ENCODE peak calls at places on chromosomes 3 and 15, in seven cellular contexts. R is ovary, D is thoracic aorta, S is BE2C, K is lower lobe of right lung, Q is heart left ventricle, H is PC-9. Y is an unnamed sample. For H3K27me3, the result is how much of the 10 kb centered on the place peaks cover.

GRCh38 chr3:44772099-44772442 is 10.5 kb downstream of the KIF15 start:
- DNase-seq in D (no peak), K (no peak), Q (no peak), R (no peak), S (no peak), H (no peak), Y (no peak)

GRCh38 chr3:70383360-70383831 is 71.0 kb upstream of the MDFIC2 start:
- DNase-seq in D (no peak), Q (no peak), H (no peak), S (no peak), K (no peak), R (no peak), Y (peak)

GRCh38 chr3:152380048-152380447 is 111.3 kb downstream of the MBNL1 start:
- DNase-seq in S (no peak), R (no peak), K (no peak), H (no peak), Q (no peak), D (no peak), Y (no peak)

GRCh38 chr3:65912647-65913046 is 126.1 kb downstream of the MAGI1 start:
- DNase-seq in S (no peak), Q (no peak), K (no peak), R (no peak), D (no peak), H (no peak), Y (no peak)

GRCh38 chr3:142211034-142211433 is 14.4 kb downstream of the GK5 start:
- DNase-seq in H (no peak), Q (no peak), R (no peak), K (no peak), S (peak), D (no peak), Y (no peak)

GRCh38 chr3:18424213-18424861 is 802 bp downstream of the SATB1 start:
- DNase-seq in Q (peak), H (no peak), D (no peak), K (peak), R (peak), S (no peak), Y (no peak)

GRCh38 chr3:124627501-124627908 is 102.7 kb upstream of the UMPS start:
- DNase-seq in K (no peak), D (no peak), R (no peak), H (peak), Q (no peak), S (peak), Y (no peak)

GRCh38 chr3:113747719-113748046 is 848 bp downstream of the ATP6V1A start:
- DNase-seq in H (no peak), Q (no peak), S (no peak), K (no peak), D (no peak), R (no peak), Y (peak)

GRCh38 chr15:94480289-94480834 is 249.0 kb downstream of the MCTP2 start:
- DNase-seq in R (no peak), S (peak), H (no peak), K (no peak), D (no peak), Q (no peak), Y (peak)

GRCh38 chr3:139559541-139559940 is 20.0 kb upstream of the RBP1 start:
- DNase-seq in K (no peak), Q (no peak), D (no peak), S (no peak), H (peak), R (no peak), Y (peak)

GRCh38 chr15:62060116-62060895 is at the start of gene VPS13C:
- DNase-seq in K (peak), H (peak), R (peak), Q (peak), D (peak), S (peak), Y (peak)

GRCh38 chr15:62058327-62059028 is 1.8 kb downstream of the VPS13C start:
- DNase-seq in K (no peak), S (no peak), D (no peak), R (no peak), Q (no peak), H (no peak), Y (no peak)

GRCh38 chr15:62060896-62061280 is 641 bp upstream of the VPS13C start:
- DNase-seq in K (no peak), R (no peak), H (no peak), S (no peak), D (no peak), Q (no peak), Y (no peak)

GRCh38 chr15:62059818-62060115 is 480 bp downstream of the VPS13C start:
- DNase-seq in S (peak), K (peak), Q (peak), R (no peak), D (no peak), H (peak), Y (no peak)

GRCh38 chr15:62059108-62059817 is 984 bp downstream of the VPS13C start:
- DNase-seq in K (no peak), D (no peak), Q (no peak), H (no peak), S (no peak), R (no peak), Y (peak)
- TF ChIP-seq CTCF in K (no peak), D (no peak), Q (no peak), H (no peak), S (peak), R (no peak), Y (peak)

GRCh38 chr3:122215592-122216298 is 32.3 kb downstream of the CASR start:
- DNase-seq in H (no peak), K (no peak), D (no peak), Q (no peak), R (no peak), S (no peak), Y (no peak)
- H3K4me3 ChIP-seq in H (no peak), K (no peak), D (no peak), Q (no peak), R (no peak), S (no peak), Y (no peak)

GRCh38 chr3:127915937-127916480 is 977 bp downstream of the KBTBD12 start:
- DNase-seq in R (no peak), D (no peak), K (no peak), S (no peak), Q (no peak), H (no peak), Y (no peak)

GRCh38 chr3:127914584-127914983 is 448 bp upstream of the KBTBD12 start:
- DNase-seq in K (no peak), Q (no peak), S (no peak), H (no peak), R (no peak), D (no peak), Y (no peak)

GRCh38 chr3:127911421-127911931 is 3.6 kb upstream of the KBTBD12 start:
- DNase-seq in D (no peak), S (no peak), Q (no peak), R (peak), H (no peak), K (no peak), Y (no peak)

GRCh38 chr3:127920738-127921137 is 5.7 kb downstream of the KBTBD12 start:
- DNase-seq in H (no peak), S (no peak), K (no peak), D (no peak), Q (no peak), R (no peak), Y (no peak)

DNA sequence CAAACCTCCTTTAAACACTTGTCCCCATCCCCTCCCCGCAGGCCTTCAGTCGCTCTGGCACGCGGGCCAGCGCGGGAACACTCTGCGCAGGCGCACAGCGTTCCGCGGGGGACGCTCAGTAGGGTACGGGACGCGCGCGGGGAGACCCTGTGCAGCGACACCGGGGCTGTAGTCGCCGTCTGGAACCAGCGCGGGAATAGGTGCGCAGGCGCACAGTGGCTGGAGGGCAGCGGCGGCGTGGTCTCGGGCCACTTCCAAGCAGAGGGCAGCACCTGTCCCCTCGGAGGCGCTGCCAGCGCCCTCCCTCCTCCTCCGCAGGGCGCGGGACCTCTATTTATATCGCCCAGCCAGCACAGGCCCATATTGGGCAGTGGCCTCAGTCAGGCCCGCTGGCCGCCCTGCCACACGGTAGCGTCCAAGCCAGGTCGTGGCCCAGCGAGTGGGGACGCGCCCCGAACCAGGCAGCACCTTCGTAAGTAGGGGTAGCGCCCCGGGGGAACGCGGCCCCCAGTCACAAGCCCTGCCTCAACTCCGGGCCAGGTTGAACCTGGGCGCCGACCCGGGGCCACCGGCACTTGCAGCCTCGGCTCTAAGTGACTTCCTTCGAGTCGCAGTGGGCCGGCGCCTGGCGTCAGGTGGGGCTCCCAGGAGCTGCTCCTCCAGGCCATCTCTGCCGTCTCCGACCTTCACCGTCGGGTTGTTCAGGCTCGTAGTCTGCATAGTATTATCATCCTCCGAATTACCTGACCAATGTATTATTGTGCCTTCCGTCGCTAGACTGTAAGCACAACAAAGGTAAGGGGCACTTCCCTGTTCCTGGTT is at the start of gene KBTBD12:
- DNase-seq in H (no peak), K (peak), S (no peak), D (no peak), R (peak), Q (peak), Y (no peak)
- H3K27me3 ChIP-seq in H (under half), K (under half), S (under half), D (under half), R (under half), Q (under half), Y (under half)

DNA sequence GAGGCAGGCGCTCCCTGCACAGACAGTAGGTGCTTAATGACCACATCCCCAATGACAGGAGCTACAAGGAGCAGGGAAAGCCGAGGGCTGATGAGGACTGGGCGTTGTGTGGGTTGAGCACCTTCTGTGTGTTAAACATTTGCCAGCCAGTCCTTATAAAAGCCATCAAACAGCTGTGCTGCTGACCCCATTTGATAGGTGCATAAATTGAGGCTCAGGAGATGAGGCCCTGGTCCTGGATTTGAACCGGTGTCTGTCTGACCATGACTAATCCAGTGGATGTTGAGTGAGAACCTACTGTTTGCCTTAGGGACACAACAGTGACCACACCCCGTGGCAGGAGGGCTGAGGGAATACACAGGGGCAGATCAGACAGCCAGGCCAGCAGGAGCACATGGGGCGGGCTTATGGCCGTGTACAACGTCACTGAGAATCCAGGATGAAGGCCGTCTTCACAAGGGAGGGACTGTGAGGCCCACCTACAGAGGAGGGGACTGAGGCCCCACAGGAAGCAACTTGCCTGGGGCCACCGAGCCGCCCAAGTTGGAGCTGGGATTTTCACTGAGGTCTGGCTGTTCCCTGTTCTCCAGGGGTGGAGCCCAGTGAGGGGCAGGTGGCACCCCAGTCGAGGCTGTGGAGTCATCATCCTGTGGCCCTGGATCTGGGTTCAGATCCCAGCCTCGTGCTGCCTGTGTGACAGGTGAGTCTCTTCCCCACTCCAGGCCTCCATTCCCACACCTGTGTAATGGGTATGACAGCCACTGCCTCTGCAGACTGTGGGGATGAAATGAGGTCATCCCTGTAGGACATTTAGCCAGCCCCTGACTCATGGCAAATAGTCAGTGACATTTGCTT is 6.1 kb upstream of the PLXND1 start:
- DNase-seq in D (no peak), H (no peak), R (no peak), Q (peak), S (no peak), K (no peak), Y (no peak)
- TF ChIP-seq CTCF in D (no peak), H (no peak), R (no peak), Q (no peak), S (no peak), K (no peak), Y (no peak)

GRCh38 chr3:49902511-49903345 is 945 bp downstream of the MST1R start:
- DNase-seq in Q (no peak), D (no peak), H (no peak), S (no peak), R (peak), K (no peak), Y (no peak)
- H3K4me3 ChIP-seq in Q (no peak), D (no peak), H (peak), S (no peak), R (no peak), K (peak), Y (peak)

Y was measured in bronchial epithelial cell.